ENCODE peak calls at places on chromosomes 6 and 20, in eight cellular contexts. One of them, this sample, is unnamed.

GRCh38 chr6:97644353-97644752 is 361.3 kb upstream of the MMS22L start:
- DNase-seq in fibroblast of the aortic adventitia: no peak
- DNase-seq in upper lobe of right lung: no peak
- DNase-seq in dorsolateral prefrontal cortex: no peak
- DNase-seq in WTC11: no peak
- DNase-seq in GM20000: no peak
- DNase-seq in ovary: no peak
- DNase-seq in cardiac muscle cell: no peak
- DNase-seq in this sample: no peak

GRCh38 chr6:36247691-36248090 is 22.2 kb upstream of the PNPLA1 start:
- DNase-seq in fibroblast of the aortic adventitia: peak; percentile 88
- DNase-seq in upper lobe of right lung: no peak
- DNase-seq in dorsolateral prefrontal cortex: no peak
- DNase-seq in WTC11: no peak
- DNase-seq in GM20000: no peak
- DNase-seq in ovary: no peak
- DNase-seq in cardiac muscle cell: no peak
- DNase-seq in this sample: no peak

GRCh38 chr6:13462380-13463326 is 24.7 kb downstream of the GFOD1 start:
- DNase-seq in fibroblast of the aortic adventitia: peak; percentile 26
- DNase-seq in upper lobe of right lung: no peak
- DNase-seq in dorsolateral prefrontal cortex: no peak
- DNase-seq in WTC11: no peak
- DNase-seq in GM20000: no peak
- DNase-seq in ovary: no peak
- DNase-seq in cardiac muscle cell: no peak
- DNase-seq in this sample: no peak

GRCh38 chr6:42104095-42104806 is 38.2 kb downstream of the C6orf132 start:
- DNase-seq in fibroblast of the aortic adventitia: peak; percentile 77
- DNase-seq in upper lobe of right lung: peak; percentile 93
- DNase-seq in dorsolateral prefrontal cortex: no peak
- DNase-seq in WTC11: peak; percentile 85
- DNase-seq in GM20000: peak; percentile 92
- DNase-seq in ovary: peak; percentile 70
- DNase-seq in cardiac muscle cell: peak; percentile 84
- DNase-seq in this sample: peak; percentile 75

GRCh38 chr6:164419099-164419498 is 890.3 kb downstream of the C6orf118 start:
- DNase-seq in fibroblast of the aortic adventitia: no peak
- DNase-seq in upper lobe of right lung: no peak
- DNase-seq in dorsolateral prefrontal cortex: no peak
- DNase-seq in WTC11: no peak
- DNase-seq in GM20000: no peak
- DNase-seq in ovary: no peak
- DNase-seq in cardiac muscle cell: no peak
- DNase-seq in this sample: no peak

GRCh38 chr6:69789573-69789972 is 7.2 kb downstream of the LMBRD1 start:
- DNase-seq in fibroblast of the aortic adventitia: no peak
- DNase-seq in upper lobe of right lung: no peak
- DNase-seq in dorsolateral prefrontal cortex: no peak
- DNase-seq in WTC11: no peak
- DNase-seq in GM20000: peak; percentile 12
- DNase-seq in ovary: no peak
- DNase-seq in cardiac muscle cell: no peak
- DNase-seq in this sample: no peak

GRCh38 chr6:79574636-79575035 is 37.4 kb upstream of the LCA5 start:
- DNase-seq in fibroblast of the aortic adventitia: peak; percentile 40
- DNase-seq in upper lobe of right lung: no peak
- DNase-seq in dorsolateral prefrontal cortex: no peak
- DNase-seq in WTC11: no peak
- DNase-seq in GM20000: no peak
- DNase-seq in ovary: no peak
- DNase-seq in cardiac muscle cell: no peak
- DNase-seq in this sample: no peak

GRCh38 chr6:91476000-91476399 is 889.1 kb upstream of the MAP3K7 start:
- DNase-seq in fibroblast of the aortic adventitia: no peak
- DNase-seq in upper lobe of right lung: no peak
- DNase-seq in dorsolateral prefrontal cortex: no peak
- DNase-seq in WTC11: no peak
- DNase-seq in GM20000: peak; percentile 7
- DNase-seq in ovary: no peak
- DNase-seq in cardiac muscle cell: peak; percentile 42
- DNase-seq in this sample: no peak

GRCh38 chr6:159813781-159814180 is 13.7 kb downstream of the PNLDC1 start:
- DNase-seq in fibroblast of the aortic adventitia: no peak
- DNase-seq in upper lobe of right lung: no peak
- DNase-seq in dorsolateral prefrontal cortex: no peak
- DNase-seq in WTC11: no peak
- DNase-seq in GM20000: no peak
- DNase-seq in ovary: no peak
- DNase-seq in cardiac muscle cell: no peak
- DNase-seq in this sample: no peak

GRCh38 chr6:121157913-121158312 is 176.4 kb downstream of the TBC1D32 start:
- DNase-seq in fibroblast of the aortic adventitia: peak; percentile 43
- DNase-seq in upper lobe of right lung: no peak
- DNase-seq in dorsolateral prefrontal cortex: no peak
- DNase-seq in WTC11: no peak
- DNase-seq in GM20000: no peak
- DNase-seq in ovary: no peak
- DNase-seq in cardiac muscle cell: no peak
- DNase-seq in this sample: no peak

GRCh38 chr6:81235512-81235911 is 517.0 kb downstream of the TENT5A start:
- DNase-seq in fibroblast of the aortic adventitia: no peak
- DNase-seq in upper lobe of right lung: no peak
- DNase-seq in dorsolateral prefrontal cortex: no peak
- DNase-seq in WTC11: no peak
- DNase-seq in GM20000: no peak
- DNase-seq in ovary: no peak
- DNase-seq in cardiac muscle cell: no peak
- DNase-seq in this sample: no peak

GRCh38 chr6:169997930-169998218 is 246.5 kb downstream of the ERMARD start:
- DNase-seq in fibroblast of the aortic adventitia: no peak
- DNase-seq in upper lobe of right lung: peak; percentile 45
- DNase-seq in dorsolateral prefrontal cortex: no peak
- DNase-seq in WTC11: no peak
- DNase-seq in GM20000: no peak
- DNase-seq in ovary: no peak
- DNase-seq in cardiac muscle cell: no peak
- DNase-seq in this sample: no peak

GRCh38 chr6:32865724-32866443 is 11.9 kb downstream of the PSMB9 start:
- DNase-seq in fibroblast of the aortic adventitia: no peak
- DNase-seq in upper lobe of right lung: no peak
- DNase-seq in dorsolateral prefrontal cortex: no peak
- DNase-seq in WTC11: no peak
- DNase-seq in GM20000: no peak
- DNase-seq in ovary: no peak
- DNase-seq in cardiac muscle cell: no peak
- DNase-seq in this sample: no peak

GRCh38 chr6:25359191-25359861 is 80.2 kb downstream of the CARMIL1 start:
- DNase-seq in fibroblast of the aortic adventitia: peak; percentile 95
- DNase-seq in upper lobe of right lung: no peak
- DNase-seq in dorsolateral prefrontal cortex: no peak
- DNase-seq in WTC11: no peak
- DNase-seq in GM20000: no peak
- DNase-seq in ovary: peak; percentile 56
- DNase-seq in cardiac muscle cell: peak; percentile 63
- DNase-seq in this sample: no peak

GRCh38 chr6:35391240-35391968 is 49.0 kb downstream of the PPARD start:
- DNase-seq in fibroblast of the aortic adventitia: peak; percentile 97
- DNase-seq in upper lobe of right lung: no peak
- DNase-seq in dorsolateral prefrontal cortex: no peak
- DNase-seq in WTC11: no peak
- DNase-seq in GM20000: no peak
- DNase-seq in ovary: no peak
- DNase-seq in cardiac muscle cell: no peak
- DNase-seq in this sample: no peak

GRCh38 chr20:878511-879307 is 37.4 kb downstream of the ANGPT4 start:
- DNase-seq in fibroblast of the aortic adventitia: peak; percentile 41
- DNase-seq in upper lobe of right lung: no peak
- DNase-seq in dorsolateral prefrontal cortex: no peak
- DNase-seq in WTC11: peak; percentile 74
- DNase-seq in GM20000: peak; percentile 62
- DNase-seq in ovary: no peak
- DNase-seq in cardiac muscle cell: peak; percentile 88
- DNase-seq in this sample: peak; percentile 88

GRCh38 chr6:110628330-110628729 is 151.9 kb upstream of the SLC22A16 start:
- DNase-seq in fibroblast of the aortic adventitia: peak; percentile 53
- DNase-seq in upper lobe of right lung: no peak
- DNase-seq in dorsolateral prefrontal cortex: no peak
- DNase-seq in WTC11: no peak
- DNase-seq in GM20000: no peak
- DNase-seq in ovary: no peak
- DNase-seq in cardiac muscle cell: no peak
- DNase-seq in this sample: no peak

GRCh38 chr20:25355191-25355590 is 35.4 kb downstream of the ABHD12 start:
- DNase-seq in fibroblast of the aortic adventitia: no peak
- DNase-seq in upper lobe of right lung: no peak
- DNase-seq in dorsolateral prefrontal cortex: no peak
- DNase-seq in WTC11: no peak
- DNase-seq in GM20000: no peak
- DNase-seq in ovary: no peak
- DNase-seq in cardiac muscle cell: no peak
- DNase-seq in this sample: no peak

GRCh38 chr20:50320910-50321796 is 130.5 kb downstream of the CEBPB start:
- DNase-seq in fibroblast of the aortic adventitia: peak; percentile 92
- DNase-seq in upper lobe of right lung: peak; percentile 96
- DNase-seq in dorsolateral prefrontal cortex: peak; percentile 28
- DNase-seq in WTC11: peak; percentile 90
- DNase-seq in GM20000: no peak
- DNase-seq in ovary: peak; percentile 97
- DNase-seq in cardiac muscle cell: peak; percentile 85
- DNase-seq in this sample: peak; percentile 82

GRCh38 chr6:33589723-33590530 is 9.9 kb upstream of the BAK1 start:
- DNase-seq in fibroblast of the aortic adventitia: peak; percentile 85
- DNase-seq in upper lobe of right lung: peak; percentile 90
- DNase-seq in dorsolateral prefrontal cortex: no peak
- DNase-seq in WTC11: peak; percentile 83
- DNase-seq in GM20000: peak; percentile 72
- DNase-seq in ovary: peak; percentile 87
- DNase-seq in cardiac muscle cell: peak; percentile 75
- DNase-seq in this sample: peak; percentile 71

GRCh38 chr6:122289721-122290501 is 109.5 kb upstream of the HSF2 start:
- DNase-seq in fibroblast of the aortic adventitia: peak; percentile 52
- DNase-seq in upper lobe of right lung: no peak
- DNase-seq in dorsolateral prefrontal cortex: no peak
- DNase-seq in WTC11: peak; percentile 15
- DNase-seq in GM20000: no peak
- DNase-seq in ovary: no peak
- DNase-seq in cardiac muscle cell: peak; percentile 44
- DNase-seq in this sample: no peak

GRCh38 chr6:131910219-131910589 is 41.0 kb downstream of the CCN2 start:
- DNase-seq in fibroblast of the aortic adventitia: no peak
- DNase-seq in upper lobe of right lung: no peak
- DNase-seq in dorsolateral prefrontal cortex: no peak
- DNase-seq in WTC11: no peak
- DNase-seq in GM20000: no peak
- DNase-seq in ovary: no peak
- DNase-seq in cardiac muscle cell: no peak
- DNase-seq in this sample: no peak
- TF ChIP-seq CTCF in fibroblast of the aortic adventitia: no peak
- TF ChIP-seq CTCF in upper lobe of right lung: no peak
- TF ChIP-seq CTCF in dorsolateral prefrontal cortex: no peak
- TF ChIP-seq CTCF in WTC11: peak; percentile 1
- TF ChIP-seq CTCF in GM20000: no peak
- TF ChIP-seq CTCF in ovary: no peak
- TF ChIP-seq CTCF in cardiac muscle cell: no peak
- TF ChIP-seq CTCF in this sample: peak; percentile 5

DNA sequence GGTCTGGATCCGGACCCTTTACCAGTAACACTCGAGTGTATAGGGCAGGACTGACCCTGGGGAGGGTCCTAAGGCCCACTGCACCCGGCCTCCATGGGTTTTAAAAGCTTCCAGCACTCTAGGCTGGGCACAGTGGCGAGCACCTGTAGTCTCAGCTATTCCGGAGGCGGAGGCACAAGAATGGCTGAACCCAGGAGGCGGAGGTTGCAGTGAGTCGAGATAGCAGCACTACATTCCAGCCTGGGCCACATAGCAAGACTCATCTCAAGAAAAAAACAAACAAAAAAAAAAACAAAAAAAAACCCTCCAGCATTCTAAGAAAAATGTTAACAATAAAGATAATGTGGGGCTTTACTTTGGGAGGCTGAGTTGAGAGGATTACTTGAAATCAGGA is 114.1 kb upstream of the SHLD1 start:
- DNase-seq in fibroblast of the aortic adventitia: no peak
- DNase-seq in upper lobe of right lung: no peak
- DNase-seq in dorsolateral prefrontal cortex: no peak
- DNase-seq in WTC11: no peak
- DNase-seq in GM20000: no peak
- DNase-seq in ovary: no peak
- DNase-seq in cardiac muscle cell: no peak
- DNase-seq in this sample: no peak
- TF ChIP-seq CTCF in fibroblast of the aortic adventitia: no peak
- TF ChIP-seq CTCF in upper lobe of right lung: no peak
- TF ChIP-seq CTCF in dorsolateral prefrontal cortex: no peak
- TF ChIP-seq CTCF in WTC11: no peak
- TF ChIP-seq CTCF in GM20000: no peak
- TF ChIP-seq CTCF in ovary: no peak
- TF ChIP-seq CTCF in cardiac muscle cell: no peak
- TF ChIP-seq CTCF in this sample: no peak

GRCh38 chr20:11212288-11212687 is 538.5 kb upstream of the JAG1 start:
- DNase-seq in fibroblast of the aortic adventitia: no peak
- DNase-seq in upper lobe of right lung: no peak
- DNase-seq in dorsolateral prefrontal cortex: no peak
- DNase-seq in WTC11: no peak
- DNase-seq in GM20000: no peak
- DNase-seq in ovary: no peak
- DNase-seq in cardiac muscle cell: no peak
- DNase-seq in this sample: no peak

GRCh38 chr20:11210611-11211010 is 536.8 kb upstream of the JAG1 start:
- DNase-seq in fibroblast of the aortic adventitia: no peak
- DNase-seq in upper lobe of right lung: no peak
- DNase-seq in dorsolateral prefrontal cortex: no peak
- DNase-seq in WTC11: no peak
- DNase-seq in GM20000: no peak
- DNase-seq in ovary: no peak
- DNase-seq in cardiac muscle cell: no peak
- DNase-seq in this sample: no peak

GRCh38 chr20:11204926-11205768 is 531.3 kb upstream of the JAG1 start:
- DNase-seq in fibroblast of the aortic adventitia: peak; percentile 79
- DNase-seq in upper lobe of right lung: no peak
- DNase-seq in dorsolateral prefrontal cortex: no peak
- DNase-seq in WTC11: peak; percentile 72
- DNase-seq in GM20000: peak; percentile 39
- DNase-seq in ovary: peak; percentile 59
- DNase-seq in cardiac muscle cell: peak; percentile 84
- DNase-seq in this sample: peak; percentile 51

GRCh38 chr20:11205769-11206362 is 532.1 kb upstream of the JAG1 start:
- DNase-seq in fibroblast of the aortic adventitia: no peak
- DNase-seq in upper lobe of right lung: no peak
- DNase-seq in dorsolateral prefrontal cortex: no peak
- DNase-seq in WTC11: no peak
- DNase-seq in GM20000: no peak
- DNase-seq in ovary: no peak
- DNase-seq in cardiac muscle cell: no peak
- DNase-seq in this sample: no peak

GRCh38 chr20:11207749-11208502 is 534.1 kb upstream of the JAG1 start:
- DNase-seq in fibroblast of the aortic adventitia: peak; percentile 29
- DNase-seq in upper lobe of right lung: no peak
- DNase-seq in dorsolateral prefrontal cortex: no peak
- DNase-seq in WTC11: no peak
- DNase-seq in GM20000: no peak
- DNase-seq in ovary: no peak
- DNase-seq in cardiac muscle cell: no peak
- DNase-seq in this sample: no peak
- TF ChIP-seq CTCF in fibroblast of the aortic adventitia: no peak
- TF ChIP-seq CTCF in upper lobe of right lung: no peak
- TF ChIP-seq CTCF in dorsolateral prefrontal cortex: no peak
- TF ChIP-seq CTCF in WTC11: no peak
- TF ChIP-seq CTCF in GM20000: no peak
- TF ChIP-seq CTCF in ovary: no peak
- TF ChIP-seq CTCF in cardiac muscle cell: no peak
- TF ChIP-seq CTCF in this sample: no peak

GRCh38 chr20:17875981-17876385 is 92.6 kb downstream of the SNX5 start:
- DNase-seq in fibroblast of the aortic adventitia: no peak
- DNase-seq in upper lobe of right lung: no peak
- DNase-seq in dorsolateral prefrontal cortex: no peak
- DNase-seq in WTC11: no peak
- DNase-seq in GM20000: no peak
- DNase-seq in ovary: peak; percentile 42
- DNase-seq in cardiac muscle cell: no peak
- DNase-seq in this sample: no peak
- TF ChIP-seq CTCF in fibroblast of the aortic adventitia: no peak
- TF ChIP-seq CTCF in upper lobe of right lung: no peak
- TF ChIP-seq CTCF in dorsolateral prefrontal cortex: no peak
- TF ChIP-seq CTCF in WTC11: no peak
- TF ChIP-seq CTCF in GM20000: no peak
- TF ChIP-seq CTCF in ovary: no peak
- TF ChIP-seq CTCF in cardiac muscle cell: no peak
- TF ChIP-seq CTCF in this sample: no peak

This sample was measured in nephron progenitor cell.